ENCODE peak calls at places on chromosomes 1 and 21, in five cellular contexts. E, H, Y, O and T are unnamed samples.

GRCh38 chr1:23422955-23423354 is 1.6 kb downstream of the TCEA3 start:
- DNase-seq in H (no peak), E (no peak), Y (no peak), O (no peak), T (no peak)

GRCh38 chr1:114215426-114215825 is 61.8 kb upstream of the SYT6 start:
- DNase-seq in E (no peak), H (no peak), Y (no peak), O (no peak), T (no peak)

GRCh38 chr1:43285269-43285986 is at the start of gene C1orf210:
- DNase-seq in Y (no peak), H (peak; percentile 56), E (no peak), O (peak; percentile 62), T (no peak)

GRCh38 chr1:230270940-230271325 is 155.2 kb downstream of the PGBD5 start:
- DNase-seq in O (no peak), Y (no peak), H (no peak), E (no peak), T (no peak)

GRCh38 chr1:94036721-94037120 is 84.2 kb downstream of the ABCA4 start:
- DNase-seq in O (no peak), E (no peak), Y (no peak), H (no peak), T (no peak)

GRCh38 chr1:19814681-19815503 is at the start of gene RNF186:
- DNase-seq in H (no peak), E (no peak), O (peak; percentile 68), Y (no peak), T (no peak)

GRCh38 chr1:214997685-214998084 is 84.9 kb upstream of the KCNK2 start:
- DNase-seq in E (no peak), O (no peak), Y (no peak), H (no peak), T (no peak)

GRCh38 chr21:14962217-14962616 is 102.6 kb downstream of the NRIP1 start:
- DNase-seq in Y (no peak), O (no peak), H (no peak), E (no peak), T (no peak)

GRCh38 chr1:235136111-235136510 is 7.5 kb upstream of the TOMM20 start:
- DNase-seq in E (no peak), O (no peak), Y (no peak), H (no peak), T (no peak)

GRCh38 chr1:42957229-42957879 is 1.3 kb downstream of the SLC2A1 start:
- DNase-seq in H (peak; percentile 48), E (no peak), Y (no peak), O (no peak), T (no peak)

GRCh38 chr1:145995964-145996432 is 381 bp downstream of the TXNIP start:
- DNase-seq in O (no peak), Y (no peak), H (peak; percentile 66), E (no peak), T (no peak)

GRCh38 chr1:107691542-107691941 is 273.4 kb downstream of the VAV3 start:
- DNase-seq in Y (no peak), E (no peak), H (no peak), O (no peak), T (no peak)

GRCh38 chr1:15417365-15417934 is 7.8 kb downstream of the EFHD2 start:
- DNase-seq in O (no peak), H (peak; percentile 79), E (no peak), Y (no peak), T (no peak)

GRCh38 chr1:155277896-155278688 is 829 bp downstream of the HCN3 start:
- DNase-seq in O (peak; percentile 51), H (peak; percentile 82), Y (peak; percentile 55), E (no peak), T (no peak)
- TF ChIP-seq TAF1 in O (no peak), H (no peak), Y (no peak), E (no peak), T (no peak)

GRCh38 chr1:11738096-11738495 is 2.2 kb downstream of the AGTRAP start:
- DNase-seq in O (no peak), E (no peak), Y (no peak), H (no peak), T (no peak)

GRCh38 chr1:11735854-11736745 is at the start of gene AGTRAP:
- DNase-seq in Y (peak; percentile 87), O (peak; percentile 82), H (peak; percentile 99), E (no peak), T (peak; percentile 91)

GRCh38 chr1:11733351-11733750 is 2.6 kb upstream of the AGTRAP start:
- DNase-seq in E (no peak), H (no peak), Y (no peak), O (no peak), T (no peak)

GRCh38 chr1:11736746-11737639 is 1.1 kb downstream of the AGTRAP start:
- DNase-seq in E (no peak), H (peak; percentile 73), O (peak; percentile 65), Y (no peak), T (no peak)

GRCh38 chr1:11735531-11735853 is 444 bp upstream of the AGTRAP start:
- DNase-seq in E (no peak), Y (no peak), H (no peak), O (no peak), T (no peak)
- TF ChIP-seq TAF1 in E (no peak), Y (no peak), H (no peak), O (no peak), T (no peak)

GRCh38 chr1:53420331-53420730 is 38.9 kb upstream of the DMRTB1 start:
- DNase-seq in Y (no peak), H (no peak), O (no peak), E (no peak), T (no peak)
- TF ChIP-seq TAF1 in Y (no peak), H (no peak), O (no peak), E (no peak), T (no peak)

GRCh38 chr1:151990058-151990855 is 3.4 kb downstream of the S100A10 start:
- DNase-seq in Y (no peak), H (no peak), O (no peak), E (no peak), T (no peak)

GRCh38 chr1:151991663-151992344 is 1.9 kb downstream of the S100A10 start:
- DNase-seq in O (no peak), H (no peak), E (no peak), Y (no peak), T (no peak)

GRCh38 chr1:151989131-151989868 is 4.4 kb downstream of the S100A10 start:
- DNase-seq in Y (no peak), O (no peak), E (no peak), H (no peak), T (no peak)

GRCh38 chr1:151992345-151993083 is 1.1 kb downstream of the S100A10 start:
- DNase-seq in E (no peak), H (peak; percentile 80), Y (no peak), O (peak; percentile 73), T (no peak)

GRCh38 chr1:151990856-151991198 is 2.8 kb downstream of the S100A10 start:
- DNase-seq in O (peak; percentile 73), H (no peak), Y (no peak), E (no peak), T (no peak)
- TF ChIP-seq TAF1 in O (no peak), H (no peak), Y (no peak), E (no peak), T (no peak)

DNA sequence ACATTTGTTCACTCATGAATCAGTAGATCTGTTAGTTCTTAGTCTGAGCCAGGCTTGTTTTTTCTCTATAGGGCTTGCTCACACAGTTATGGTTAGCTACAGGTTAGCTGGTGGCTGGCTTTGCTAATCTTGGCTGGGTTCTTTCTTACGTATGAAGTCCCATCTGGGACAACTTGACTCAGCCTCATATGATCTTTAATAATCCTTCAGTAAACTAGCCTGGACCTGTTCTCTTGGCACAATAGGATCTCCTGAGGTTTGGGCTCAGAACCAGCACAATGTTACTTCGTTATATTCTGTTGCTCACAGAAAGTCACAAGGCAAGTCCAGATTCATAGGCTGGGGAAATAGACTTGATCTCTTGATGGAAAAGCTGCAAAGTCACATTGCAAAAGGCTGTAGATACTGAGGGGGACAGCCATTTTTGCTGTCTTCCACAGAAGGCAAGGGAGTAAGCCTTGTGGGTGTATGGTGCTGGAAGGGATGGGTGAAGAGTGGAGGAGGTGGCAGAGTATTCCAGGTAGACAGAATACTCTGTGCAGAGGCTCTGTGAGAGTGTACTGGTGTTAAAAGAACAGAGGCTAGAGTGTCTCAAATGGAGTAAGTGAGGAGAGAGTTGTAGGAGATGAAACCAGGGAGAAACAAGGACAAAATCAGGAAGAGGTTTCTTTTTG is 24.4 kb downstream of the EFCAB7 start:
- DNase-seq in H (no peak), Y (no peak), E (no peak), O (no peak), T (no peak)
- TF ChIP-seq TAF1 in H (no peak), Y (no peak), E (no peak), O (no peak), T (no peak)

GRCh38 chr21:37986751-37987399 is 70.6 kb upstream of the KCNJ6 start:
- DNase-seq in H (no peak), E (no peak), Y (no peak), O (no peak), T (no peak)

GRCh38 chr21:37983336-37984095 is 67.3 kb upstream of the KCNJ6 start:
- DNase-seq in H (no peak), E (no peak), Y (no peak), O (no peak), T (no peak)

GRCh38 chr21:37982496-37983318 is 66.5 kb upstream of the KCNJ6 start:
- DNase-seq in E (no peak), Y (no peak), H (no peak), O (no peak), T (no peak)

GRCh38 chr21:37986000-37986399 is 69.7 kb upstream of the KCNJ6 start:
- DNase-seq in O (no peak), E (no peak), H (no peak), Y (no peak), T (no peak)

DNA sequence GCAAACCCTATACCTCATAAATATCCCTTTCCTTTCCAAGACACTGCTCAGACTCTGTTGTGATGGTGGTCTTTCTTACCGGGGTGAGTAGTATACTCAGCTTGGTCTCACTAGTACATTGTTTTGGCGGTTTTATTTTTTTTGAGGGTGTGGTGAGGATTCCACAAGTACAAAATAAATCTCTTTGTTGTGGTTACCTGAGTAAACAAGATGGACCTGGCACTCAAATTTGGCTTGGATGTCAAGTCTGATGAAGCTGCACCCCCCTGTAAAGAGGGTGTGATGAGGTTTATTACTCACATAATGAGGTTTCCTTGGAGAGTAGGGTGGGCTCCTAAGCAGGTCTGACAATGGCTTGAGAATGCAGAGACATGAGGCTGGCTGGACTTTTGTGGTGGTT is 68.2 kb upstream of the KCNJ6 start:
- DNase-seq in H (no peak), E (no peak), O (no peak), Y (no peak), T (no peak)
- TF ChIP-seq TAF1 in H (no peak), E (no peak), O (no peak), Y (no peak), T (no peak)

DNA sequence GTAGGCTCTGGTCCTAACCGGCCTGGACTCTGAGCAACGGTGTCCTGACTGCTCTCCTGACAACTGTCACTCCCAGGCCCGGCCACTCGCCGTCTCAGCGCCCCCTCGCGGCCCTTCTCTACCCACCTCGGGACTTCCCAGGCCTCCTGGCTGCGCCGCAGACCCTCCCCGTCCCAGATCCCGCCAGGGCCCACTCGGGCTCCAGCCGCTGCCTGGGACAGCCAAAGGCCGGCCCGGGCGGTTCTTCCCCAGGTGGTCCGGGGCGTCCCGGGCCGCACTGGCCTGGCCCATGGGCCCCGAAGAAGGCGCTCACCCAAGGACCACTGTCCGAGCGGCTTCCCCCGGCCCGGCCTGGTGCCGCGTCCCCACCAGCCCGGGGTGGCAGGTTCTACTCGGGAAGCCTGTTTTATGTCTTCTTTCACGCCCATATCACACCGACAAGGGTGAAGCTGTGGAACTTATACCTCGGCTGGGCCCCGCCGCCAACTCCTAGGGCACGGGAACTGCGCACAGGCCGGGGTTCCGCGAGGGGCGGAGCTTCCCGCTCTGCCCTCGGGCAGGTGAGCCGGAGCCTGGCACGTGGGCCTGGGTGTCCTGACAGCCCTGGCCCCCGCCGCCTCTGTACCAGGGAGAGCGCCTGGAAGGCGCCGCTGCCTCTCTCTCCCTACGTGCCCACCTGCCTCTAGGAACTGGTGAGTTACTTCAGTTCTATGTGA is 138.3 kb downstream of the TTLL7 start:
- DNase-seq in O (peak; percentile 27), Y (peak; percentile 26), H (peak; percentile 67), E (no peak), T (peak; percentile 37)
- TF ChIP-seq TAF1 in O (no peak), Y (no peak), H (no peak), E (no peak), T (no peak)